ENCODE peak calls at places on chromosomes 6 and 20, in nine cellular contexts. One of them, this sample, is unnamed.

GRCh38 chr6:105346052-105346451 is 56.8 kb downstream of the PREP start:
- DNase-seq in activated gamma-delta T cell treated with Interleukin-2 at 50 U/mL for 16 hours: no peak
- DNase-seq in stimulated activated CD4-positive, alpha-beta T cell treated with anti-CD3 and anti-CD28 coated beads, Interleukin-2, amount 100 ng/mL, for 48 hours: no peak
- DNase-seq in choroid plexus epithelial cell: peak; percentile 87
- DNase-seq in T-cell: no peak
- DNase-seq in GM10248: no peak
- DNase-seq in fibroblast of mammary gland: peak; percentile 69
- DNase-seq in posterior cingulate gyrus: no peak
- DNase-seq in foreskin keratinocyte: peak; percentile 88
- DNase-seq in this sample: peak; percentile 93

GRCh38 chr6:119479860-119480655 is 130.5 kb upstream of the MAN1A1 start:
- DNase-seq in choroid plexus epithelial cell: peak; percentile 90
- DNase-seq in foreskin keratinocyte: peak; percentile 39
- DNase-seq in posterior cingulate gyrus: no peak
- DNase-seq in activated gamma-delta T cell treated with Interleukin-2 at 50 U/mL for 16 hours: no peak
- DNase-seq in fibroblast of mammary gland: peak; percentile 76
- DNase-seq in T-cell: no peak
- DNase-seq in GM10248: no peak
- DNase-seq in stimulated activated CD4-positive, alpha-beta T cell treated with anti-CD3 and anti-CD28 coated beads, Interleukin-2, amount 100 ng/mL, for 48 hours: no peak
- DNase-seq in this sample: peak; percentile 57

GRCh38 chr6:33081098-33081824 is 5.5 kb downstream of the HLA-DPB1 start:
- DNase-seq in stimulated activated CD4-positive, alpha-beta T cell treated with anti-CD3 and anti-CD28 coated beads, Interleukin-2, amount 100 ng/mL, for 48 hours: no peak
- DNase-seq in posterior cingulate gyrus: no peak
- DNase-seq in fibroblast of mammary gland: no peak
- DNase-seq in GM10248: no peak
- DNase-seq in foreskin keratinocyte: no peak
- DNase-seq in activated gamma-delta T cell treated with Interleukin-2 at 50 U/mL for 16 hours: no peak
- DNase-seq in choroid plexus epithelial cell: no peak
- DNase-seq in T-cell: no peak
- DNase-seq in this sample: no peak

GRCh38 chr6:138105880-138106664 is 1.1 kb downstream of the PERP start:
- DNase-seq in foreskin keratinocyte: peak; percentile 54
- DNase-seq in fibroblast of mammary gland: no peak
- DNase-seq in GM10248: no peak
- DNase-seq in stimulated activated CD4-positive, alpha-beta T cell treated with anti-CD3 and anti-CD28 coated beads, Interleukin-2, amount 100 ng/mL, for 48 hours: no peak
- DNase-seq in posterior cingulate gyrus: no peak
- DNase-seq in activated gamma-delta T cell treated with Interleukin-2 at 50 U/mL for 16 hours: no peak
- DNase-seq in T-cell: no peak
- DNase-seq in choroid plexus epithelial cell: peak; percentile 48
- DNase-seq in this sample: peak; percentile 15

GRCh38 chr20:10609726-10610125 is 64.1 kb downstream of the JAG1 start:
- DNase-seq in activated gamma-delta T cell treated with Interleukin-2 at 50 U/mL for 16 hours: no peak
- DNase-seq in fibroblast of mammary gland: peak; percentile 14
- DNase-seq in choroid plexus epithelial cell: peak; percentile 45
- DNase-seq in GM10248: no peak
- DNase-seq in posterior cingulate gyrus: no peak
- DNase-seq in foreskin keratinocyte: no peak
- DNase-seq in T-cell: no peak
- DNase-seq in stimulated activated CD4-positive, alpha-beta T cell treated with anti-CD3 and anti-CD28 coated beads, Interleukin-2, amount 100 ng/mL, for 48 hours: no peak
- DNase-seq in this sample: peak; percentile 35

GRCh38 chr6:36204068-36204753 is 7.7 kb downstream of the BRPF3 start:
- DNase-seq in foreskin keratinocyte: no peak
- DNase-seq in fibroblast of mammary gland: no peak
- DNase-seq in choroid plexus epithelial cell: no peak
- DNase-seq in T-cell: peak; percentile 62
- DNase-seq in GM10248: no peak
- DNase-seq in posterior cingulate gyrus: no peak
- DNase-seq in stimulated activated CD4-positive, alpha-beta T cell treated with anti-CD3 and anti-CD28 coated beads, Interleukin-2, amount 100 ng/mL, for 48 hours: no peak
- DNase-seq in activated gamma-delta T cell treated with Interleukin-2 at 50 U/mL for 16 hours: peak; percentile 59
- DNase-seq in this sample: no peak

GRCh38 chr6:73644941-73645591 is 8.7 kb downstream of the SLC17A5 start:
- DNase-seq in posterior cingulate gyrus: no peak
- DNase-seq in T-cell: no peak
- DNase-seq in foreskin keratinocyte: no peak
- DNase-seq in activated gamma-delta T cell treated with Interleukin-2 at 50 U/mL for 16 hours: no peak
- DNase-seq in choroid plexus epithelial cell: no peak
- DNase-seq in GM10248: no peak
- DNase-seq in stimulated activated CD4-positive, alpha-beta T cell treated with anti-CD3 and anti-CD28 coated beads, Interleukin-2, amount 100 ng/mL, for 48 hours: no peak
- DNase-seq in fibroblast of mammary gland: peak; percentile 9
- DNase-seq in this sample: no peak

GRCh38 chr20:58146081-58146734 is 82.2 kb downstream of the ANKRD60 start:
- DNase-seq in activated gamma-delta T cell treated with Interleukin-2 at 50 U/mL for 16 hours: no peak
- DNase-seq in T-cell: no peak
- DNase-seq in foreskin keratinocyte: no peak
- DNase-seq in GM10248: no peak
- DNase-seq in posterior cingulate gyrus: no peak
- DNase-seq in fibroblast of mammary gland: no peak
- DNase-seq in stimulated activated CD4-positive, alpha-beta T cell treated with anti-CD3 and anti-CD28 coated beads, Interleukin-2, amount 100 ng/mL, for 48 hours: no peak
- DNase-seq in choroid plexus epithelial cell: no peak
- DNase-seq in this sample: no peak

GRCh38 chr6:150006961-150007464 is 18.3 kb downstream of the RAET1L start:
- DNase-seq in stimulated activated CD4-positive, alpha-beta T cell treated with anti-CD3 and anti-CD28 coated beads, Interleukin-2, amount 100 ng/mL, for 48 hours: no peak
- DNase-seq in GM10248: peak; percentile 58
- DNase-seq in fibroblast of mammary gland: peak; percentile 15
- DNase-seq in foreskin keratinocyte: no peak
- DNase-seq in T-cell: peak; percentile 38
- DNase-seq in choroid plexus epithelial cell: peak; percentile 42
- DNase-seq in posterior cingulate gyrus: no peak
- DNase-seq in activated gamma-delta T cell treated with Interleukin-2 at 50 U/mL for 16 hours: no peak
- DNase-seq in this sample: peak; percentile 13

GRCh38 chr6:81739230-81740195 is 13.0 kb downstream of the TENT5A start:
- DNase-seq in T-cell: no peak
- DNase-seq in GM10248: no peak
- DNase-seq in choroid plexus epithelial cell: no peak
- DNase-seq in stimulated activated CD4-positive, alpha-beta T cell treated with anti-CD3 and anti-CD28 coated beads, Interleukin-2, amount 100 ng/mL, for 48 hours: no peak
- DNase-seq in posterior cingulate gyrus: no peak
- DNase-seq in fibroblast of mammary gland: no peak
- DNase-seq in foreskin keratinocyte: no peak
- DNase-seq in activated gamma-delta T cell treated with Interleukin-2 at 50 U/mL for 16 hours: no peak
- DNase-seq in this sample: no peak

GRCh38 chr20:50013976-50014375 is 31.2 kb downstream of the SNAI1 start:
- DNase-seq in T-cell: no peak
- DNase-seq in GM10248: no peak
- DNase-seq in choroid plexus epithelial cell: no peak
- DNase-seq in stimulated activated CD4-positive, alpha-beta T cell treated with anti-CD3 and anti-CD28 coated beads, Interleukin-2, amount 100 ng/mL, for 48 hours: no peak
- DNase-seq in activated gamma-delta T cell treated with Interleukin-2 at 50 U/mL for 16 hours: no peak
- DNase-seq in fibroblast of mammary gland: no peak
- DNase-seq in posterior cingulate gyrus: no peak
- DNase-seq in foreskin keratinocyte: no peak
- DNase-seq in this sample: no peak

GRCh38 chr6:3887150-3887700 is 38.1 kb downstream of the FAM50B start:
- DNase-seq in T-cell: no peak
- DNase-seq in foreskin keratinocyte: peak; percentile 15
- DNase-seq in posterior cingulate gyrus: no peak
- DNase-seq in GM10248: peak; percentile 27
- DNase-seq in fibroblast of mammary gland: peak; percentile 63
- DNase-seq in stimulated activated CD4-positive, alpha-beta T cell treated with anti-CD3 and anti-CD28 coated beads, Interleukin-2, amount 100 ng/mL, for 48 hours: no peak
- DNase-seq in choroid plexus epithelial cell: peak; percentile 75
- DNase-seq in activated gamma-delta T cell treated with Interleukin-2 at 50 U/mL for 16 hours: no peak
- DNase-seq in this sample: peak; percentile 54

GRCh38 chr20:59207742-59208357 is 44.2 kb downstream of the ZNF831 start:
- DNase-seq in posterior cingulate gyrus: peak; percentile 78
- DNase-seq in stimulated activated CD4-positive, alpha-beta T cell treated with anti-CD3 and anti-CD28 coated beads, Interleukin-2, amount 100 ng/mL, for 48 hours: peak; percentile 81
- DNase-seq in activated gamma-delta T cell treated with Interleukin-2 at 50 U/mL for 16 hours: peak; percentile 82
- DNase-seq in fibroblast of mammary gland: peak; percentile 16
- DNase-seq in GM10248: peak; percentile 86
- DNase-seq in T-cell: peak; percentile 83
- DNase-seq in foreskin keratinocyte: no peak
- DNase-seq in choroid plexus epithelial cell: peak; percentile 2
- DNase-seq in this sample: no peak

GRCh38 chr6:125802943-125803377 is 12.2 kb downstream of the NCOA7 start:
- DNase-seq in activated gamma-delta T cell treated with Interleukin-2 at 50 U/mL for 16 hours: no peak
- DNase-seq in stimulated activated CD4-positive, alpha-beta T cell treated with anti-CD3 and anti-CD28 coated beads, Interleukin-2, amount 100 ng/mL, for 48 hours: no peak
- DNase-seq in choroid plexus epithelial cell: peak; percentile 67
- DNase-seq in fibroblast of mammary gland: peak; percentile 42
- DNase-seq in GM10248: no peak
- DNase-seq in T-cell: no peak
- DNase-seq in foreskin keratinocyte: no peak
- DNase-seq in posterior cingulate gyrus: no peak
- DNase-seq in this sample: peak; percentile 37

GRCh38 chr20:7113577-7114466 is 346.3 kb downstream of the BMP2 start:
- DNase-seq in foreskin keratinocyte: peak; percentile 39
- DNase-seq in choroid plexus epithelial cell: peak; percentile 79
- DNase-seq in fibroblast of mammary gland: peak; percentile 15
- DNase-seq in T-cell: no peak
- DNase-seq in posterior cingulate gyrus: peak; percentile 58
- DNase-seq in activated gamma-delta T cell treated with Interleukin-2 at 50 U/mL for 16 hours: no peak
- DNase-seq in stimulated activated CD4-positive, alpha-beta T cell treated with anti-CD3 and anti-CD28 coated beads, Interleukin-2, amount 100 ng/mL, for 48 hours: no peak
- DNase-seq in GM10248: no peak
- DNase-seq in this sample: peak; percentile 1

GRCh38 chr20:45970646-45971424 is 1.2 kb downstream of the ZNF335 start:
- DNase-seq in stimulated activated CD4-positive, alpha-beta T cell treated with anti-CD3 and anti-CD28 coated beads, Interleukin-2, amount 100 ng/mL, for 48 hours: no peak
- DNase-seq in T-cell: no peak
- DNase-seq in posterior cingulate gyrus: no peak
- DNase-seq in choroid plexus epithelial cell: peak; percentile 48
- DNase-seq in fibroblast of mammary gland: peak; percentile 27
- DNase-seq in GM10248: no peak
- DNase-seq in foreskin keratinocyte: no peak
- DNase-seq in activated gamma-delta T cell treated with Interleukin-2 at 50 U/mL for 16 hours: no peak
- DNase-seq in this sample: peak; percentile 19

GRCh38 chr20:53901064-53901463 is 169.3 kb downstream of the BCAS1 start:
- DNase-seq in stimulated activated CD4-positive, alpha-beta T cell treated with anti-CD3 and anti-CD28 coated beads, Interleukin-2, amount 100 ng/mL, for 48 hours: no peak
- DNase-seq in GM10248: no peak
- DNase-seq in fibroblast of mammary gland: peak; percentile 88
- DNase-seq in foreskin keratinocyte: no peak
- DNase-seq in choroid plexus epithelial cell: peak; percentile 63
- DNase-seq in activated gamma-delta T cell treated with Interleukin-2 at 50 U/mL for 16 hours: no peak
- DNase-seq in posterior cingulate gyrus: no peak
- DNase-seq in T-cell: no peak
- DNase-seq in this sample: peak; percentile 72

GRCh38 chr6:122683996-122684651 is 73.9 kb downstream of the PKIB start:
- DNase-seq in activated gamma-delta T cell treated with Interleukin-2 at 50 U/mL for 16 hours: no peak
- DNase-seq in foreskin keratinocyte: no peak
- DNase-seq in choroid plexus epithelial cell: no peak
- DNase-seq in fibroblast of mammary gland: peak; percentile 7
- DNase-seq in posterior cingulate gyrus: no peak
- DNase-seq in GM10248: no peak
- DNase-seq in stimulated activated CD4-positive, alpha-beta T cell treated with anti-CD3 and anti-CD28 coated beads, Interleukin-2, amount 100 ng/mL, for 48 hours: no peak
- DNase-seq in T-cell: no peak
- DNase-seq in this sample: no peak

GRCh38 chr6:141484726-141485125 is 648.0 kb upstream of the GJE1 start:
- DNase-seq in foreskin keratinocyte: peak; percentile 66
- DNase-seq in GM10248: peak; percentile 22
- DNase-seq in T-cell: no peak
- DNase-seq in stimulated activated CD4-positive, alpha-beta T cell treated with anti-CD3 and anti-CD28 coated beads, Interleukin-2, amount 100 ng/mL, for 48 hours: no peak
- DNase-seq in activated gamma-delta T cell treated with Interleukin-2 at 50 U/mL for 16 hours: no peak
- DNase-seq in fibroblast of mammary gland: peak; percentile 44
- DNase-seq in posterior cingulate gyrus: no peak
- DNase-seq in choroid plexus epithelial cell: peak; percentile 40
- DNase-seq in this sample: peak; percentile 47

GRCh38 chr6:146543211-146543939 is at the start of gene RAB32:
- DNase-seq in fibroblast of mammary gland: peak; percentile 91
- DNase-seq in activated gamma-delta T cell treated with Interleukin-2 at 50 U/mL for 16 hours: peak; percentile 19
- DNase-seq in GM10248: peak; percentile 32
- DNase-seq in posterior cingulate gyrus: peak; percentile 86
- DNase-seq in choroid plexus epithelial cell: peak; percentile 98
- DNase-seq in T-cell: peak; percentile 10
- DNase-seq in foreskin keratinocyte: peak; percentile 70
- DNase-seq in stimulated activated CD4-positive, alpha-beta T cell treated with anti-CD3 and anti-CD28 coated beads, Interleukin-2, amount 100 ng/mL, for 48 hours: peak; percentile 4
- DNase-seq in this sample: peak; percentile 95

GRCh38 chr6:1542764-1543163 is 67.0 kb upstream of the FOXC1 start:
- DNase-seq in stimulated activated CD4-positive, alpha-beta T cell treated with anti-CD3 and anti-CD28 coated beads, Interleukin-2, amount 100 ng/mL, for 48 hours: no peak
- DNase-seq in foreskin keratinocyte: no peak
- DNase-seq in T-cell: no peak
- DNase-seq in fibroblast of mammary gland: no peak
- DNase-seq in activated gamma-delta T cell treated with Interleukin-2 at 50 U/mL for 16 hours: no peak
- DNase-seq in choroid plexus epithelial cell: no peak
- DNase-seq in posterior cingulate gyrus: no peak
- DNase-seq in GM10248: no peak
- DNase-seq in this sample: no peak

This sample was measured in IMR-90.